ENCODE peak calls at places on chromosomes 1 and 21, in nine cellular contexts. J is Peyer's patch, C is DND-41, L is cardiac fibroblast, P is AG10803, A is MM.1S, B is PC-3, I is foreskin fibroblast, K is GM23338. R is an unnamed sample.

GRCh38 chr1:205570796-205571537 is 60.8 kb downstream of the ELK4 start:
- DNase-seq in J (no peak), C (no peak), L (no peak), P (no peak), A (no peak), B (peak; percentile 50), I (no peak), K (no peak), R (no peak)

GRCh38 chr1:15073799-15074308 is 79.7 kb upstream of the TMEM51 start:
- DNase-seq in J (no peak), C (no peak), L (no peak), P (no peak), A (no peak), B (no peak), I (no peak), K (no peak), R (no peak)

GRCh38 chr1:46188295-46189030 is 9.8 kb downstream of the POMGNT1 start:
- DNase-seq in J (no peak), C (no peak), L (no peak), P (peak; percentile 51), A (no peak), B (peak; percentile 45), I (peak; percentile 40), K (peak; percentile 49), R (no peak)

GRCh38 chr1:173505401-173505800 is 28.3 kb downstream of the PRDX6 start:
- DNase-seq in J (no peak), C (no peak), L (no peak), P (no peak), A (no peak), B (no peak), I (no peak), K (no peak), R (no peak)

GRCh38 chr1:67675800-67676199 is 9.2 kb upstream of the GADD45A start:
- DNase-seq in J (no peak), C (peak; percentile 40), L (no peak), P (peak; percentile 74), A (peak; percentile 84), B (no peak), I (peak; percentile 62), K (no peak), R (peak; percentile 73)

GRCh38 chr1:205396972-205397616 is 24.8 kb downstream of the LEMD1 start:
- DNase-seq in J (no peak), C (no peak), L (peak; percentile 70), P (no peak), A (peak; percentile 68), B (peak; percentile 86), I (no peak), K (peak; percentile 92), R (peak; percentile 36)

GRCh38 chr1:195909061-195909460 is 699.2 kb downstream of the KCNT2 start:
- DNase-seq in J (no peak), C (no peak), L (no peak), P (no peak), A (no peak), B (no peak), I (peak; percentile 21), K (no peak), R (no peak)

GRCh38 chr1:79839882-79840281 is 833.4 kb upstream of the ADGRL4 start:
- DNase-seq in J (no peak), C (no peak), L (no peak), P (no peak), A (no peak), B (no peak), I (no peak), K (no peak), R (no peak)

GRCh38 chr1:145979746-145980435 is 15.4 kb downstream of the POLR3GL start:
- DNase-seq in J (peak; percentile 41), C (no peak), L (no peak), P (peak; percentile 17), A (peak; percentile 91), B (no peak), I (no peak), K (no peak), R (no peak)

GRCh38 chr1:34770891-34771508 is 10.0 kb upstream of the GJB3 start:
- DNase-seq in J (no peak), C (no peak), L (no peak), P (no peak), A (no peak), B (no peak), I (no peak), K (no peak), R (no peak)

GRCh38 chr21:16040601-16041000 is 310.8 kb downstream of the USP25 start:
- DNase-seq in J (no peak), C (no peak), L (peak; percentile 3), P (no peak), A (no peak), B (peak; percentile 26), I (peak; percentile 46), K (no peak), R (no peak)

GRCh38 chr1:110673197-110673701 is 1.5 kb downstream of the KCNA3 start:
- DNase-seq in J (peak; percentile 41), C (peak; percentile 10), L (no peak), P (no peak), A (peak; percentile 23), B (no peak), I (no peak), K (peak; percentile 11), R (no peak)

GRCh38 chr1:78072216-78072615 is 26.4 kb downstream of the GIPC2 start:
- DNase-seq in J (no peak), C (no peak), L (no peak), P (no peak), A (no peak), B (no peak), I (peak; percentile 25), K (no peak), R (no peak)

GRCh38 chr1:9315411-9316079 is 22.9 kb downstream of the SPSB1 start:
- DNase-seq in J (no peak), C (no peak), L (peak; percentile 58), P (peak; percentile 69), A (peak; percentile 52), B (no peak), I (peak; percentile 41), K (no peak), R (peak; percentile 88)

GRCh38 chr1:96730574-96731298 is 9.2 kb downstream of the PTBP2 start:
- DNase-seq in J (no peak), C (no peak), L (peak; percentile 43), P (peak; percentile 13), A (no peak), B (no peak), I (no peak), K (no peak), R (peak; percentile 47)

GRCh38 chr1:17617787-17618557 is 78.5 kb downstream of the ARHGEF10L start:
- DNase-seq in J (no peak), C (no peak), L (peak; percentile 28), P (peak; percentile 58), A (no peak), B (peak; percentile 23), I (no peak), K (no peak), R (peak; percentile 12)
- H3K4me3 ChIP-seq in J (no peak overlapping the region), C (no peak overlapping the region), L (peak overlapping the region; percentile 24), P (peak overlapping the region; percentile 52), A (no peak overlapping the region), B (no peak overlapping the region), I (no peak overlapping the region), K (no peak overlapping the region), R (no peak overlapping the region)

DNA sequence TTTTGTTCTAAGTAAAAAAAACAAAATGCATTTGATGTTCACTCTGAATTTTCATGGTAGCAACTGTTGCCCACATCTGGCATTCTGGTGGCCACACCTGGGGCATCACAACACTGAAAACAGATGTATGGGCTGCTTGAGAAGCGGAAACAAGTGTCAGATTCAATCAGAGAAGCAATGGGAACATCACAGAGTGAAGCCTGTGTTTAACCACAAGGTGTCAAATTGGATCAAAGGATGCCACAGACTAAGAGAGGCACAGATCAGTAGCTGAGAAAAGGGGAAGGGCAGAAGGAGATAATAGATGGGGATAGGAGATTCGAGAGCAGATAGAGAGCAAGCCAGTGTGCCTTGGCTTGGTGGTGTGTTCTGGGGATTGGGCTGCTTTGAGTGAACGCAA is 49.8 kb upstream of the MTF2 start:
- DNase-seq in J (no peak), C (peak; percentile 95), L (no peak), P (no peak), A (peak; percentile 89), B (no peak), I (no peak), K (no peak), R (no peak)
- TF ChIP-seq CTCF in J (no peak), C (peak; percentile 20), L (no peak), P (no peak), A (no peak), B (no peak), I (no peak), K (no peak), R (no peak)

GRCh38 chr21:42234026-42234425 is 15.1 kb downstream of the ABCG1 start:
- DNase-seq in J (no peak), C (no peak), L (no peak), P (no peak), A (no peak), B (no peak), I (no peak), K (peak; percentile 48), R (no peak)
- H3K4me3 ChIP-seq in J (peak overlapping the region; percentile 39), C (peak overlapping the region; percentile 43), L (no peak overlapping the region), P (no peak overlapping the region), A (peak overlapping the region; percentile 19), B (peak overlapping the region; percentile 69), I (no peak overlapping the region), K (peak overlapping the region; percentile 65), R (no peak overlapping the region)

GRCh38 chr1:40133839-40134238 is 27.3 kb upstream of the RLF start:
- DNase-seq in J (no peak), C (no peak), L (no peak), P (no peak), A (no peak), B (peak; percentile 31), I (no peak), K (no peak), R (no peak)
- TF ChIP-seq CTCF in J (no peak), C (no peak), L (no peak), P (no peak), A (no peak), B (no peak), I (no peak), K (no peak), R (no peak)

DNA sequence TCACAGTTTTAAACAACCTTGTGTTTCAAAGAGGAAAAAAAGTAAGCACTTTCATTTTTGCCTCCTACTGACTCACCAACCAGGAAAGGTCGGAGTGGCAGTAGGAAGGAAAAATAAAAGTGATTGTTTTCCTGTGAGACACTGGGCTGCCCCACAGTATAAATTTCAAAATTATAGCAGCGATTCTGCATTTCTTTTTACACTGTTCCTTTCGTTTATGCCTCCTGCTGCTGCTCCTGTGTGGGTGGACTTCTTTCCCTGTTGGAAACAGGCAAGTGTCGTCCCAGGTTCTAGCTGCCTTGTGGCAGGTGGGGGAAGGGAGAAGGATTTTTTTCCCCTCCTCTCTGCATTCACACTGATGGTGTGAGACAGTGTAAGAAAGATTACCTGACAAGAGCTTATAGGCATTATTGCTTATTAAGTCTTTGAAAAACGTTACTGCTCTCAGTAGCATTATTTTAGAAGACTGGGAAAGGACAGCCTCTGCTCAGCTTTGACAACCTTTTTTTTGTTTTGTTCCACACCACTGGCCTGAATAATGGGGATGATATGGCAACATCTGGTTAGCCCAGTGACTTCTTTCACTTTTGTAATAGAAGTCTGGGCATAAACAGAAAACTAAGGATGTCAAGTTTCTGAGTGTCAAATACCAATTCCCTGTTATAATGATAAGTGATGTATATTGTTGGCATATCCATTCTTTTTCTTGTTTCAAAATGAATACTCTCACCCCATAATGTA is 77.9 kb downstream of the NEK7 start:
- DNase-seq in J (no peak), C (no peak), L (peak; percentile 50), P (no peak), A (no peak), B (peak; percentile 43), I (peak; percentile 16), K (no peak), R (peak; percentile 59)
- H3K4me3 ChIP-seq in J (no peak overlapping the region), C (no peak overlapping the region), L (peak overlapping the region; percentile 52), P (peak overlapping the region; percentile 3), A (no peak overlapping the region), B (peak overlapping the region; percentile 61), I (peak overlapping the region; percentile 25), K (no peak overlapping the region), R (peak overlapping the region; percentile 48)